ENCODE peak calls at places on chromosomes 12 and 14, in seven cellular contexts. X is stimulated activated CD4-positive, alpha-beta T cell treated with anti-CD3 and anti-CD28 coated beads, TNF-alpha, amount 100 ng/mL, for 1 hour; C is heart left ventricle; V is astrocyte of the spinal cord; D is activated CD4-positive, CD25-positive, alpha-beta regulatory T cell treated with anti-CD3 and anti-CD28 coated beads, Interleukin-2, amount 50 U/mL, for 16 hours; Y is naive thymus-derived CD8-positive, alpha-beta T cell; P is fibroblast of lung. R is an unnamed sample.
A peak's percentile ranks its signal among the peaks of the same experiment; 100 is the strongest.

GRCh38 chr14:30754778-30755177 is 119.6 kb upstream of the COCH start:
- DNase-seq in X (no peak), C (no peak), V (no peak), D (no peak), Y (no peak), P (no peak), R (no peak)

GRCh38 chr14:30620178-30620577 is 1.9 kb upstream of the SCFD1 start:
- DNase-seq in X (no peak), C (no peak), V (peak; percentile 50), D (no peak), Y (no peak), P (peak; percentile 57), R (no peak)

GRCh38 chr14:76720382-76720813 is 40.9 kb upstream of the VASH1 start:
- DNase-seq in X (no peak), C (peak; percentile 92), V (peak; percentile 18), D (no peak), Y (no peak), P (peak; percentile 59), R (peak; percentile 91)

GRCh38 chr14:65334765-65335411 is 77.6 kb upstream of the FUT8 start:
- DNase-seq in X (no peak), C (no peak), V (no peak), D (no peak), Y (no peak), P (no peak), R (no peak)

GRCh38 chr12:11543513-11544168 is 105.8 kb upstream of the ETV6 start:
- DNase-seq in X (no peak), C (no peak), V (no peak), D (no peak), Y (no peak), P (peak; percentile 40), R (no peak)

GRCh38 chr12:53709671-53710070 is 17.6 kb downstream of the CALCOCO1 start:
- DNase-seq in X (no peak), C (no peak), V (no peak), D (no peak), Y (no peak), P (no peak), R (no peak)

GRCh38 chr12:111404362-111405148 is 1.2 kb upstream of the SH2B3 start:
- DNase-seq in X (peak; percentile 55), C (no peak), V (no peak), D (no peak), Y (no peak), P (peak; percentile 19), R (peak; percentile 79)

GRCh38 chr12:120394483-120395367 is 25.8 kb upstream of the MSI1 start:
- DNase-seq in X (no peak), C (no peak), V (no peak), D (no peak), Y (no peak), P (no peak), R (no peak)

GRCh38 chr12:49868952-49869815 is 26.3 kb upstream of the BCDIN3D start:
- DNase-seq in X (no peak), C (peak; percentile 94), V (peak; percentile 82), D (no peak), Y (no peak), P (peak; percentile 99), R (peak; percentile 100)

GRCh38 chr12:131618303-131618658 is 92.6 kb upstream of the SFSWAP start:
- DNase-seq in X (no peak), C (no peak), V (no peak), D (no peak), Y (no peak), P (no peak), R (no peak)

GRCh38 chr14:70193396-70193795 is 4.6 kb upstream of the SLC8A3 start:
- DNase-seq in X (no peak), C (no peak), V (no peak), D (no peak), Y (no peak), P (no peak), R (no peak)

GRCh38 chr14:34682787-34683321 is 31.5 kb downstream of the CFL2 start:
- DNase-seq in X (no peak), C (no peak), V (peak; percentile 50), D (no peak), Y (no peak), P (peak; percentile 27), R (no peak)

GRCh38 chr12:26121841-26122680 is 2.8 kb downstream of the BHLHE41 start:
- DNase-seq in X (no peak), C (no peak), V (no peak), D (no peak), Y (no peak), P (no peak), R (peak; percentile 24)

GRCh38 chr12:31118831-31119530 is 45.3 kb downstream of the DDX11 start:
- DNase-seq in X (no peak), C (peak; percentile 61), V (no peak), D (no peak), Y (peak; percentile 41), P (peak; percentile 10), R (no peak)

GRCh38 chr12:93403988-93404803 is 26.5 kb downstream of the NUDT4 start:
- DNase-seq in X (no peak), C (no peak), V (no peak), D (no peak), Y (no peak), P (peak; percentile 94), R (no peak)

GRCh38 chr12:118188690-118189371 is 52.9 kb downstream of the PEBP1 start:
- DNase-seq in X (no peak), C (no peak), V (peak; percentile 69), D (no peak), Y (no peak), P (peak; percentile 81), R (peak; percentile 30)

GRCh38 chr12:31999692-32000091 is 40.5 kb downstream of the RESF1 start:
- DNase-seq in X (no peak), C (no peak), V (no peak), D (no peak), Y (no peak), P (no peak), R (no peak)

GRCh38 chr12:6306599-6307220 is 3.8 kb upstream of the PLEKHG6 start:
- DNase-seq in X (no peak), C (no peak), V (no peak), D (no peak), Y (no peak), P (no peak), R (no peak)

GRCh38 chr12:46487567-46488131 is 115.1 kb upstream of the SLC38A2 start:
- DNase-seq in X (no peak), C (no peak), V (no peak), D (no peak), Y (no peak), P (no peak), R (no peak)

GRCh38 chr12:115049617-115050016 is 365.6 kb upstream of the TBX3 start:
- DNase-seq in X (no peak), C (no peak), V (peak; percentile 4), D (no peak), Y (no peak), P (peak; percentile 4), R (no peak)

GRCh38 chr12:98228619-98229538 is 286.5 kb upstream of the TMPO start:
- DNase-seq in X (no peak), C (no peak), V (no peak), D (no peak), Y (no peak), P (no peak), R (no peak)

GRCh38 chr14:30691751-30692398 is 69.8 kb downstream of the SCFD1 start:
- DNase-seq in X (no peak), C (no peak), V (no peak), D (no peak), Y (no peak), P (no peak), R (no peak)

GRCh38 chr12:121776190-121777098 is 17.0 kb downstream of the RHOF start:
- DNase-seq in X (peak; percentile 80), C (peak; percentile 92), V (peak; percentile 53), D (peak; percentile 83), Y (peak; percentile 82), P (peak; percentile 57), R (peak; percentile 50)

GRCh38 chr14:105865904-105866840 is 339.8 kb downstream of the TMEM121 start:
- DNase-seq in X (no peak), C (peak; percentile 37), V (no peak), D (no peak), Y (no peak), P (no peak), R (no peak)

GRCh38 chr12:48125985-48126384 is 6.8 kb downstream of the PFKM start:
- DNase-seq in X (no peak), C (no peak), V (no peak), D (no peak), Y (no peak), P (no peak), R (no peak)

GRCh38 chr12:71186571-71187288 is 28.9 kb upstream of the TSPAN8 start:
- DNase-seq in X (no peak), C (no peak), V (no peak), D (no peak), Y (no peak), P (peak; percentile 1), R (no peak)

GRCh38 chr12:102438047-102438822 is 42.1 kb downstream of the IGF1 start:
- DNase-seq in X (no peak), C (no peak), V (peak; percentile 50), D (no peak), Y (no peak), P (no peak), R (peak; percentile 42)

GRCh38 chr12:113196996-113197395 is 11.5 kb downstream of the RITA1 start:
- DNase-seq in X (no peak), C (no peak), V (peak; percentile 76), D (no peak), Y (peak; percentile 58), P (peak; percentile 85), R (peak; percentile 82)

GRCh38 chr12:19437996-19438395 is 1.3 kb upstream of the AEBP2 start:
- DNase-seq in X (no peak), C (no peak), V (no peak), D (no peak), Y (no peak), P (no peak), R (no peak)

GRCh38 chr14:105817971-105818711 is 291.8 kb downstream of the TMEM121 start:
- DNase-seq in X (no peak), C (no peak), V (no peak), D (no peak), Y (no peak), P (no peak), R (no peak)

GRCh38 chr14:61568572-61569011 is 126.7 kb upstream of the HIF1A start:
- DNase-seq in X (peak; percentile 28), C (peak; percentile 75), V (no peak), D (no peak), Y (peak; percentile 68), P (no peak), R (no peak)

GRCh38 chr12:43444940-43445564 is 107.0 kb downstream of the ADAMTS20 start:
- DNase-seq in X (no peak), C (no peak), V (peak; percentile 62), D (peak; percentile 16), Y (peak; percentile 10), P (peak; percentile 72), R (peak; percentile 76)

GRCh38 chr12:71243375-71243774 is 85.6 kb upstream of the TSPAN8 start:
- DNase-seq in X (no peak), C (no peak), V (no peak), D (no peak), Y (no peak), P (no peak), R (no peak)

GRCh38 chr12:131948166-131948712 is 1.5 kb upstream of the EP400 start:
- DNase-seq in X (no peak), C (no peak), V (no peak), D (no peak), Y (no peak), P (no peak), R (no peak)

GRCh38 chr12:112353389-112353788 is 28.8 kb downstream of the HECTD4 start:
- DNase-seq in X (no peak), C (no peak), V (peak; percentile 42), D (no peak), Y (no peak), P (peak; percentile 35), R (no peak)

GRCh38 chr14:30035361-30035760 is 107.7 kb upstream of the PRKD1 start:
- DNase-seq in X (no peak), C (no peak), V (no peak), D (no peak), Y (no peak), P (no peak), R (no peak)

GRCh38 chr12:26798013-26798412 is 35.0 kb downstream of the ITPR2 start:
- DNase-seq in X (no peak), C (no peak), V (peak; percentile 50), D (no peak), Y (no peak), P (peak; percentile 96), R (no peak)

R was measured in endothelial cell of umbilical vein.